ENCODE peak calls at places on chromosomes 5 and 9, in seven cellular contexts. W is T47D, A is HCT116, S is SK-N-SH, X is HepG2, M is GM12878, Y is K562. J is an unnamed sample.

GRCh38 chr5:164098536-164098935 is 593.1 kb downstream of the MAT2B start:
- DNase-seq in W (no peak), A (no peak), S (no peak), X (no peak), M (no peak), Y (no peak), J (no peak)

GRCh38 chr5:113162770-113163169 is 186.2 kb downstream of the DCP2 start:
- DNase-seq in W (no peak), A (peak), S (no peak), X (no peak), M (no peak), Y (no peak), J (peak)

GRCh38 chr5:160399402-160400353 is at the start of gene FAM200C:
- DNase-seq in W (peak), A (peak), S (peak), X (peak), M (peak), Y (peak), J (peak)

GRCh38 chr5:95027151-95027721 is 257.7 kb downstream of the MCTP1 start:
- DNase-seq in W (no peak), A (no peak), S (no peak), X (no peak), M (no peak), Y (no peak), J (no peak)

GRCh38 chr5:1506242-1507015 is 17.3 kb downstream of the LPCAT1 start:
- DNase-seq in W (no peak), A (no peak), S (no peak), X (no peak), M (no peak), Y (no peak), J (no peak)

GRCh38 chr5:177133845-177134652 is 476 bp downstream of the NSD1 start:
- DNase-seq in W (no peak), A (no peak), S (peak), X (no peak), M (no peak), Y (peak), J (no peak)

GRCh38 chr5:6582507-6583048 is 50.3 kb downstream of the NSUN2 start:
- DNase-seq in W (no peak), A (no peak), S (no peak), X (no peak), M (no peak), Y (no peak), J (no peak)

GRCh38 chr5:33275921-33276705 is 164.7 kb upstream of the TARS1 start:
- DNase-seq in W (no peak), A (no peak), S (no peak), X (no peak), M (no peak), Y (no peak), J (no peak)

GRCh38 chr5:40437452-40437861 is 242.3 kb upstream of the PTGER4 start:
- DNase-seq in W (no peak), A (no peak), S (no peak), X (no peak), M (no peak), Y (no peak), J (no peak)

GRCh38 chr9:81492710-81493447 is 196.5 kb downstream of the TLE1 start:
- DNase-seq in W (no peak), A (no peak), S (no peak), X (peak), M (no peak), Y (no peak), J (no peak)

GRCh38 chr9:133101356-133102189 is 19.5 kb downstream of the RALGDS start:
- DNase-seq in W (no peak), A (no peak), S (no peak), X (no peak), M (no peak), Y (no peak), J (no peak)

GRCh38 chr9:107638922-107639321 is 149.4 kb upstream of the KLF4 start:
- DNase-seq in W (no peak), A (no peak), S (no peak), X (no peak), M (no peak), Y (no peak), J (no peak)

GRCh38 chr5:110354341-110354740 is 372.1 kb downstream of the TMEM232 start:
- DNase-seq in W (no peak), A (no peak), S (no peak), X (no peak), M (no peak), Y (no peak), J (no peak)

GRCh38 chr5:97044057-97044456 is 98.4 kb downstream of the LIX1 start:
- DNase-seq in W (no peak), A (peak), S (no peak), X (peak), M (no peak), Y (peak), J (peak)

GRCh38 chr9:20031836-20032235 is 243.0 kb upstream of the SLC24A2 start:
- DNase-seq in W (no peak), A (no peak), S (no peak), X (no peak), M (no peak), Y (no peak), J (no peak)

GRCh38 chr9:134632329-134632728 is 9.3 kb upstream of the COL5A1 start:
- DNase-seq in W (no peak), A (no peak), S (no peak), X (no peak), M (no peak), Y (no peak), J (no peak)

GRCh38 chr9:37746448-37747270 is 6.9 kb upstream of the TRMT10B start:
- DNase-seq in W (no peak), A (no peak), S (peak), X (no peak), M (no peak), Y (no peak), J (no peak)

GRCh38 chr5:108858959-108859358 is 111.3 kb downstream of the FER start:
- DNase-seq in W (no peak), A (no peak), S (no peak), X (no peak), M (peak), Y (peak), J (no peak)

GRCh38 chr9:81588148-81588874 is 101.0 kb downstream of the TLE1 start:
- DNase-seq in W (peak), A (no peak), S (no peak), X (peak), M (no peak), Y (no peak), J (no peak)

GRCh38 chr9:109409998-109410397 is 88.1 kb downstream of the PTPN3 start:
- DNase-seq in W (no peak), A (no peak), S (peak), X (no peak), M (no peak), Y (peak), J (peak)

GRCh38 chr9:135657416-135657815 is 5.7 kb upstream of the LCN9 start:
- DNase-seq in W (no peak), A (no peak), S (no peak), X (no peak), M (no peak), Y (no peak), J (no peak)

GRCh38 chr9:105880517-105880916 is 186.2 kb downstream of the TMEM38B start:
- DNase-seq in W (no peak), A (no peak), S (no peak), X (no peak), M (no peak), Y (no peak), J (no peak)

GRCh38 chr9:134381671-134382505 is 55.6 kb downstream of the RXRA start:
- DNase-seq in W (no peak), A (no peak), S (peak), X (peak), M (no peak), Y (no peak), J (no peak)

GRCh38 chr5:149040421-149040820 is 22.4 kb downstream of the SH3TC2 start:
- DNase-seq in W (no peak), A (no peak), S (no peak), X (no peak), M (no peak), Y (no peak), J (no peak)
- TF ChIP-seq JUND in W (no peak), A (no peak), S (no peak), X (no peak), M (no peak), Y (no peak), J (no peak)

DNA sequence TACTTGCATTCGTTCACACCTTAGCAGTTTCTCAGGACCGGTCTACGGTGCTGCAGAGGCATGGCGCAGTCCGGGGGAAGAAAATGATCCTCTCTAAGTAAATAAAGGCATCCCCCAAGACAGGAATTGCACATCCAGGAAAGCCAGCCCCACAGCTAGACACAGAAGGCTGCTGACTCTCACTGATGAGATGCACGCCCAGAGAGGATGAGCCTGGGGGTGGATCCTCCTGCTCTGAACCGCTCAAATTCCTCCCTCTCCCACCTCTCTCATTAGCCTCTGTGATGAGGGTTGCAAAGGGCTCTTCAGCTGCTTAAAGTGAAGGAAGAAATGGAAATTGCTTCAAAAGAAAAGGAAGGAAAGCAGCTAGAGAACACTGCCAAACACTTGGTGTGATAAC is 132.4 kb downstream of the TTLL11 start:
- DNase-seq in W (no peak), A (no peak), S (no peak), X (no peak), M (no peak), Y (no peak), J (no peak)
- TF ChIP-seq JUND in W (no peak), A (no peak), S (no peak), X (no peak), M (no peak), Y (no peak), J (no peak)

GRCh38 chr5:14714706-14715105 is 50.2 kb downstream of the OTULIN start:
- DNase-seq in W (no peak), A (no peak), S (no peak), X (no peak), M (no peak), Y (no peak), J (no peak)
- TF ChIP-seq JUND in W (no peak), A (no peak), S (no peak), X (no peak), M (no peak), Y (no peak), J (no peak)

GRCh38 chr9:137228515-137228967 is 1.2 kb downstream of the RNF224 start:
- DNase-seq in W (no peak), A (no peak), S (no peak), X (no peak), M (no peak), Y (no peak), J (no peak)
- TF ChIP-seq JUND in W (no peak), A (no peak), S (no peak), X (no peak), M (no peak), Y (no peak), J (no peak)

GRCh38 chr9:69822091-69822750 is 1.6 kb downstream of the CFAP95 start:
- DNase-seq in W (no peak), A (no peak), S (no peak), X (no peak), M (no peak), Y (no peak), J (no peak)

GRCh38 chr9:69817202-69817601 is 3.4 kb upstream of the CFAP95 start:
- DNase-seq in W (no peak), A (no peak), S (peak), X (no peak), M (no peak), Y (no peak), J (no peak)

GRCh38 chr9:69820955-69821788 is 555 bp downstream of the CFAP95 start:
- DNase-seq in W (no peak), A (no peak), S (no peak), X (no peak), M (no peak), Y (no peak), J (no peak)

GRCh38 chr9:69816775-69817174 is 3.8 kb upstream of the CFAP95 start:
- DNase-seq in W (no peak), A (no peak), S (no peak), X (no peak), M (no peak), Y (no peak), J (no peak)

GRCh38 chr9:69818946-69819345 is 1.7 kb upstream of the CFAP95 start:
- DNase-seq in W (no peak), A (no peak), S (peak), X (no peak), M (no peak), Y (no peak), J (no peak)
- TF ChIP-seq JUND in W (no peak), A (no peak), S (no peak), X (no peak), M (no peak), Y (no peak), J (no peak)

DNA sequence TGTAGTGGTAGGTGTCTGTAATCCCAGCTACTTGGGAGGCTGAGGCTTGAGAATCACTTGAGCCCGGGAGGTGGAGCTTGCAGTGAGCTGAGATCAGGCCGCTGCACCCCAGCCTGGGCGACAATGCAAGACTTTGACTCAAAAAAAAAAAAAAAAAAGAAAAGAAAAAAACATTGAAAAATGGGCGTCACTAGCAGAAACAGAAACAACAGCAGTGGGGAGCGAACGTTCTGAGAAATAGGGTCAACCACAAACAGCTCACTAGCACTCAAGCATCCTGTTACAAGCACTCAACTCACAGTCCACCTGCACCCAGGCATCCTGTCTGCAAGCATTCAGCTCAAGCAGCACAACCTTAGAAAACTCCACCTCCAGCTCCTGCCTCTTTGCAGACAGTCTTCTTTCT is 17.2 kb downstream of the TRIM14 start:
- DNase-seq in W (no peak), A (no peak), S (no peak), X (no peak), M (peak), Y (no peak), J (no peak)
- TF ChIP-seq JUND in W (no peak), A (no peak), S (no peak), X (no peak), M (no peak), Y (no peak), J (no peak)

DNA sequence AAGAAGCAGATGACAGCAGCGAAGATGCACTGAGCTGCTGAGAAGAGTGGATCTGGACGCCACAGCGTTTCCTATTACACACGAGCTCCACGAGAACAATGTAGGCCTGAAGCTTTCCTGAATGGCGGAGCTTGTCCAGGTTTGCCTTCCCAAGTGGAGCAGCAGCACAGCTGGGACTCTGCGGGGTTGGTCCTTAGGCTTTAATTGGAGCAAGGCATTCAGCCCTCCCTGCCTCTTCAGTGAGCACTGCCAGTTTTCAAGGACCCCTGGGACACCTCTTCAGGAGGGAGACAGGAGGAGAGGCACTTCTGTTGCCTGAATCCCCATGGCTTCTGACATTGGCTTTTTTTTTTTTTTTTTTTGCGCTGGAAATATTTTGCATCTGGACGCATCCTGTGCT is 179.4 kb downstream of the SEMA6A start:
- DNase-seq in W (no peak), A (no peak), S (no peak), X (no peak), M (no peak), Y (no peak), J (no peak)
- TF ChIP-seq JUND in W (no peak), A (no peak), S (no peak), X (no peak), M (no peak), Y (no peak), J (no peak)

DNA sequence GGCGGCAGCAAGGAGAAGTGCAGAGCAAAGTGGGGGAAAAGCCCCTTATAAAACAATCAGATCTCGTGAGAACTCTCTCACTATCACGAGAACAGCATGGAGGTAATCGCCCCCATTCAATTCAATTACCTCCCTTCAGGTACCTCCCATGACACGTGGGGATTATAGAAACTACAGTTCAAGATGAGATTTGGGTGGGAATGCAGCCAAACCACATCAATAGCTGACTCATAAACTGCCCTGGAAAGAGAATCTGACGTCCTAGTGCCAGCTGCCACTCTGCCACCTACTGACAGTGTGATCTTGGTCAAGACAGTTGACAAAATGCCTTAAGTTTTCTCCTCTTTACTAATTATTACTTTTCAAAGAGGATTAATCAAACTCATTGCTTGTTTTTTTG is 128.3 kb downstream of the GPBP1 start:
- DNase-seq in W (no peak), A (peak), S (no peak), X (peak), M (peak), Y (no peak), J (no peak)
- TF ChIP-seq JUND in W (no peak), A (peak), S (peak), X (no peak), M (no peak), Y (no peak), J (no peak)

GRCh38 chr9:115591584-115591984 is 473.6 kb upstream of the TNC start:
- DNase-seq in W (peak), A (peak), S (peak), X (peak), M (peak), Y (peak), J (peak)

GRCh38 chr9:115587310-115587709 is 469.4 kb upstream of the TNC start:
- DNase-seq in W (no peak), A (no peak), S (no peak), X (no peak), M (no peak), Y (no peak), J (no peak)

GRCh38 chr9:115594551-115594950 is 476.6 kb upstream of the TNC start:
- DNase-seq in W (no peak), A (no peak), S (no peak), X (no peak), M (no peak), Y (no peak), J (no peak)

GRCh38 chr9:115593587-115594091 is 475.7 kb upstream of the TNC start:
- DNase-seq in W (peak), A (peak), S (peak), X (peak), M (no peak), Y (peak), J (no peak)

GRCh38 chr9:115590016-115590415 is 472.1 kb upstream of the TNC start:
- DNase-seq in W (no peak), A (no peak), S (no peak), X (no peak), M (no peak), Y (no peak), J (no peak)
- TF ChIP-seq JUND in W (no peak), A (no peak), S (no peak), X (no peak), M (no peak), Y (no peak), J (no peak)

J was measured in H1.